ENCODE peak calls at places on chromosome 1, in five cellular contexts. One of them, this sample, is unnamed.

GRCh38 chr1:6248798-6249731 is 5.1 kb downstream of the HES3 start:
- DNase-seq in HT1080: no peak
- DNase-seq in head of caudate nucleus: no peak
- DNase-seq in SW 1271: no peak
- DNase-seq in WTC11: no peak
- DNase-seq in this sample: no peak

GRCh38 chr1:44723064-44723463 is 7.9 kb downstream of the RNU5D-1 start:
- DNase-seq in HT1080: no peak
- DNase-seq in WTC11: no peak
- DNase-seq in SW 1271: no peak
- DNase-seq in head of caudate nucleus: no peak
- DNase-seq in this sample: no peak

GRCh38 chr1:96865731-96866684 is 144.4 kb downstream of the PTBP2 start:
- DNase-seq in SW 1271: no peak
- DNase-seq in head of caudate nucleus: no peak
- DNase-seq in WTC11: no peak
- DNase-seq in HT1080: peak; percentile 80
- DNase-seq in this sample: no peak

GRCh38 chr1:62882705-62883104 is 98.8 kb downstream of the ATG4C start:
- DNase-seq in HT1080: no peak
- DNase-seq in head of caudate nucleus: no peak
- DNase-seq in SW 1271: no peak
- DNase-seq in WTC11: no peak
- DNase-seq in this sample: no peak

GRCh38 chr1:95953005-95953404 is 719.0 kb downstream of the RWDD3 start:
- DNase-seq in head of caudate nucleus: no peak
- DNase-seq in HT1080: peak; percentile 40
- DNase-seq in SW 1271: no peak
- DNase-seq in WTC11: peak; percentile 12
- DNase-seq in this sample: no peak

GRCh38 chr1:247347395-247348222 is 15.9 kb upstream of the ZNF496 start:
- DNase-seq in HT1080: no peak
- DNase-seq in head of caudate nucleus: no peak
- DNase-seq in SW 1271: no peak
- DNase-seq in WTC11: peak; percentile 63
- DNase-seq in this sample: no peak

GRCh38 chr1:228527596-228527995 is 40.4 kb downstream of the RNF187 start:
- DNase-seq in HT1080: no peak
- DNase-seq in SW 1271: no peak
- DNase-seq in WTC11: no peak
- DNase-seq in head of caudate nucleus: no peak
- DNase-seq in this sample: no peak

GRCh38 chr1:48789903-48790302 is 13.2 kb upstream of the BEND5 start:
- DNase-seq in HT1080: no peak
- DNase-seq in WTC11: no peak
- DNase-seq in SW 1271: no peak
- DNase-seq in head of caudate nucleus: no peak
- DNase-seq in this sample: no peak

GRCh38 chr1:164731161-164731747 is 172.3 kb downstream of the PBX1 start:
- DNase-seq in HT1080: no peak
- DNase-seq in SW 1271: no peak
- DNase-seq in head of caudate nucleus: no peak
- DNase-seq in WTC11: no peak
- DNase-seq in this sample: no peak

GRCh38 chr1:207025144-207025880 is 7.2 kb downstream of the C1orf116 start:
- DNase-seq in HT1080: peak; percentile 44
- DNase-seq in head of caudate nucleus: no peak
- DNase-seq in WTC11: peak; percentile 50
- DNase-seq in SW 1271: no peak
- DNase-seq in this sample: no peak

GRCh38 chr1:114428083-114428754 is 82.8 kb downstream of the TRIM33 start:
- DNase-seq in SW 1271: no peak
- DNase-seq in WTC11: no peak
- DNase-seq in head of caudate nucleus: no peak
- DNase-seq in HT1080: no peak
- DNase-seq in this sample: no peak

GRCh38 chr1:100443739-100444571 is 91.6 kb downstream of the CDC14A start:
- DNase-seq in head of caudate nucleus: no peak
- DNase-seq in HT1080: peak; percentile 44
- DNase-seq in WTC11: no peak
- DNase-seq in SW 1271: no peak
- DNase-seq in this sample: no peak

GRCh38 chr1:19430121-19431068 is 54.9 kb downstream of the CAPZB start:
- DNase-seq in SW 1271: no peak
- DNase-seq in head of caudate nucleus: no peak
- DNase-seq in WTC11: no peak
- DNase-seq in HT1080: peak; percentile 80
- DNase-seq in this sample: no peak

GRCh38 chr1:71462247-71462646 is 381.4 kb upstream of the ZRANB2 start:
- DNase-seq in WTC11: peak; percentile 62
- DNase-seq in HT1080: no peak
- DNase-seq in head of caudate nucleus: no peak
- DNase-seq in SW 1271: no peak
- DNase-seq in this sample: no peak

GRCh38 chr1:16617101-16617727 is 3.9 kb upstream of the NBPF1 start:
- DNase-seq in head of caudate nucleus: no peak
- DNase-seq in WTC11: peak; percentile 29
- DNase-seq in HT1080: no peak
- DNase-seq in SW 1271: no peak
- DNase-seq in this sample: peak; percentile 14

GRCh38 chr1:204564835-204565234 is 48.6 kb downstream of the MDM4 start:
- DNase-seq in WTC11: no peak
- DNase-seq in head of caudate nucleus: no peak
- DNase-seq in SW 1271: no peak
- DNase-seq in HT1080: no peak
- DNase-seq in this sample: no peak

GRCh38 chr1:170857955-170858354 is 77.4 kb upstream of the MROH9 start:
- DNase-seq in WTC11: no peak
- DNase-seq in SW 1271: no peak
- DNase-seq in head of caudate nucleus: no peak
- DNase-seq in HT1080: no peak
- DNase-seq in this sample: no peak

This sample was measured in tibial nerve.